ENCODE peak calls at places on chromosomes 5 and 9, in eight cellular contexts. V is sigmoid colon, E is IMR-90, L is GM12865, T is cardiac fibroblast, Z is astrocyte of the cerebellum, J is right lobe of liver, U is tibial nerve. Q is an unnamed sample.

GRCh38 chr9:129630967-129631672 is 5.2 kb downstream of the NTMT1 start:
- DNase-seq in E (peak), J (no peak), Z (no peak), U (no peak), T (peak), V (no peak), L (no peak), Q (no peak)

GRCh38 chr9:129489838-129490582 is 130.9 kb downstream of the C9orf50 start:
- DNase-seq in E (peak), U (no peak), L (no peak), J (peak), V (peak), Z (no peak), T (no peak), Q (no peak)

GRCh38 chr5:139870677-139871076 is 75.1 kb downstream of the PSD2 start:
- DNase-seq in J (no peak), E (no peak), T (no peak), L (no peak), U (no peak), Z (no peak), V (no peak), Q (no peak)

GRCh38 chr9:73237140-73237539 is 85.5 kb downstream of the ANXA1 start:
- DNase-seq in E (no peak), T (no peak), J (no peak), L (no peak), V (no peak), Z (no peak), U (no peak), Q (peak)

GRCh38 chr9:137423810-137424291 is 658 bp downstream of the NOXA1 start:
- DNase-seq in L (no peak), T (no peak), J (peak), E (no peak), V (peak), Z (no peak), U (no peak), Q (peak)

GRCh38 chr9:72579880-72580570 is 58.6 kb downstream of the TMC1 start:
- DNase-seq in J (no peak), T (peak), U (no peak), E (peak), L (no peak), Z (no peak), V (no peak), Q (no peak)

GRCh38 chr9:15277400-15278137 is 29.4 kb downstream of the TTC39B start:
- DNase-seq in Z (peak), L (peak), J (no peak), U (no peak), V (no peak), T (peak), E (peak), Q (peak)

GRCh38 chr9:20292002-20292401 is 330.3 kb downstream of the MLLT3 start:
- DNase-seq in J (no peak), Z (no peak), U (no peak), V (no peak), L (peak), E (peak), T (peak), Q (no peak)

GRCh38 chr5:139828207-139828895 is 32.7 kb downstream of the PSD2 start:
- DNase-seq in E (no peak), J (peak), V (peak), L (no peak), U (no peak), Z (no peak), T (no peak), Q (no peak)

GRCh38 chr5:53557386-53557785 is 3.1 kb upstream of the NDUFS4 start:
- DNase-seq in L (no peak), U (no peak), E (peak), Z (no peak), T (peak), J (no peak), V (no peak), Q (no peak)

GRCh38 chr5:109177782-109178181 is 232.0 kb downstream of the PJA2 start:
- DNase-seq in E (no peak), U (no peak), Z (no peak), L (no peak), V (no peak), T (no peak), J (no peak), Q (no peak)

GRCh38 chr9:68733021-68733405 is 28.0 kb downstream of the PIP5K1B start:
- DNase-seq in L (no peak), T (no peak), J (no peak), Z (no peak), U (no peak), V (no peak), E (no peak), Q (no peak)

GRCh38 chr5:82728931-82729717 is 348.1 kb downstream of the TMEM167A start:
- DNase-seq in T (no peak), E (no peak), Z (no peak), J (no peak), U (no peak), V (no peak), L (no peak), Q (no peak)

GRCh38 chr5:1783214-1783551 is 16.5 kb downstream of the MRPL36 start:
- DNase-seq in V (peak), E (no peak), L (peak), T (no peak), J (no peak), U (no peak), Z (no peak), Q (no peak)

GRCh38 chr9:79452265-79452664 is 119.5 kb upstream of the TLE4 start:
- DNase-seq in Z (no peak), T (no peak), E (no peak), J (no peak), V (no peak), L (no peak), U (no peak), Q (no peak)

GRCh38 chr9:112921549-112921948 is 30.9 kb upstream of the SLC46A2 start:
- DNase-seq in J (no peak), Z (peak), E (peak), L (peak), V (no peak), T (peak), U (no peak), Q (peak)

GRCh38 chr9:117291223-117291622 is 123.6 kb downstream of the ASTN2 start:
- DNase-seq in E (no peak), J (no peak), Z (no peak), T (no peak), V (no peak), L (no peak), U (no peak), Q (no peak)

GRCh38 chr9:2928386-2928785 is 84.5 kb upstream of the PUM3 start:
- DNase-seq in V (no peak), U (no peak), J (no peak), T (no peak), L (no peak), E (no peak), Z (no peak), Q (no peak)

GRCh38 chr5:6820851-6821479 is 107.7 kb downstream of the TENT4A start:
- DNase-seq in Z (no peak), V (no peak), J (no peak), U (no peak), E (no peak), L (peak), T (peak), Q (peak)

GRCh38 chr9:130316406-130316805 is 50.8 kb downstream of the HMCN2 start:
- DNase-seq in L (no peak), Z (no peak), V (no peak), J (no peak), U (no peak), E (no peak), T (no peak), Q (no peak)

GRCh38 chr9:123376218-123377071 is 20.4 kb downstream of the CRB2 start:
- DNase-seq in U (no peak), V (no peak), J (no peak), E (no peak), Z (no peak), L (no peak), T (no peak), Q (no peak)

GRCh38 chr5:79318935-79319614 is 83.1 kb downstream of the JMY start:
- DNase-seq in E (peak), V (no peak), T (peak), Z (peak), U (no peak), L (no peak), J (no peak), Q (peak)

GRCh38 chr5:14420136-14420808 is 161.3 kb upstream of the OTULINL start:
- DNase-seq in E (peak), L (no peak), V (no peak), U (no peak), J (no peak), T (peak), Z (no peak), Q (no peak)

GRCh38 chr5:9173281-9174048 is 372.4 kb downstream of the SEMA5A start:
- DNase-seq in E (peak), T (peak), J (no peak), Z (no peak), L (no peak), V (no peak), U (no peak), Q (no peak)

GRCh38 chr9:92911496-92912475 is 33.9 kb upstream of the ZNF484 start:
- DNase-seq in J (no peak), V (no peak), L (no peak), E (peak), Z (no peak), U (no peak), T (peak), Q (no peak)

GRCh38 chr9:101907466-101907865 is 169.0 kb upstream of the GRIN3A start:
- DNase-seq in J (no peak), T (no peak), U (no peak), E (no peak), V (no peak), L (no peak), Z (no peak), Q (no peak)

GRCh38 chr5:1007681-1008450 is 736 bp upstream of the NKD2 start:
- DNase-seq in T (no peak), E (no peak), L (no peak), V (peak), U (peak), Z (no peak), J (peak), Q (no peak)

DNA sequence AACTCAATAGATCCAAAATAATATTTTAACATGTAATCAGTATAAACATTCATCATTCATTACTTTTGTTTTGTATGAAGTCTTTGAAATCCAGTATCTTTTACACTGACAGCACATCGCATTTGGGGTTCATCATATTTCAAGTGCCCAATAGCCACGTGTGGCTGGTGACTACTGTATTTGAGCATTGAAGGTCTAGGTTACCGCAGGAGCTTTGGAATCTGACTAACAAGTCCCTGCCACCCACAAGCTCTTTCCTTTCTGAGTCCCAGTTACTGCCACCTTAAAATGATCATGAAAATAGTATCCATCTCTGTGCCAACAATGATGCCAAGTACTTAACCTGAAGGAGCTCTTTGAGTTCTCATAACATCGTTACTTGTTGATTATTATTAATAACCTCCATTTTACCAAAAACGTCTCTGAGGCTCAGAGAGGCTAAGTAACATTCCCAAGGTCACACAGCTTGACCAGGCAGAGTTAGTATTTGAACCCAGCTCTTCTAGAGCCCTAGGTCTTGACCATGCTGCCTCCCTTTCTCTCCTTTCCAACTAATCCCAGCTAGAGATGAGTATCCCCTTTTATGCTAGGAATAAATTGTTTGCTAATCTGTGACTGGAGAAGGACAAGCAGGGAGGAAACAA is 24.2 kb downstream of the ARHGEF37 start:
- DNase-seq in L (no peak), Z (no peak), T (peak), E (no peak), U (no peak), J (no peak), V (no peak), Q (no peak)
- TF ChIP-seq CTCF in L (no peak), Z (no peak), T (no peak), E (no peak), U (no peak), J (no peak), V (no peak), Q (no peak)

DNA sequence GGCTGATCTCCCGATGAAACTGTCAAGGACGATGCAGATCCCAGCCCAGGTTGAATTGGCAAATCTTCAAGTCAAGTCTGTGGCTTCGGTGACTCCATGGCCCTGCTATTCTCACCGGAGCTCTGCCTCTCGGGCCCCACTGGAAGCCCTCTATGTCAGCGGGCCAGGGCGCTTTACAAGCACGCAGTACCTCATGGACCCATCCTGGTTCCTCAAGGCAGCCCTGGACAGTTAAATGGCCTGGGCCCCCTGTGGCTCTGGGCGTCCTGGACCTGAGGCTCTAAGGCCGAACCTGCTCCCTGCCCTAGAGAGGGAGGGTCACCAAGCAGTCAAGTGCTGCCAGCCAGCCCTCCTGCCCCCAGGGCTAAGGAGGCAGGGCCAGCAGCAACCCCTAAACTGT is 45.3 kb downstream of the STC2 start:
- DNase-seq in Z (no peak), L (no peak), T (no peak), E (no peak), V (no peak), J (no peak), U (no peak), Q (no peak)
- H3K4me3 ChIP-seq in Z (no peak), L (no peak), T (no peak), E (no peak), V (no peak), J (no peak), U (no peak), Q (no peak)

GRCh38 chr5:141637693-141638419 is 1.1 kb downstream of the RELL2 start:
- DNase-seq in E (peak), T (peak), U (no peak), L (peak), V (peak), Z (no peak), J (peak), Q (peak)
- TF ChIP-seq CTCF in E (peak), T (peak), U (no peak), L (peak), V (peak), Z (peak), J (no peak), Q (no peak)

DNA sequence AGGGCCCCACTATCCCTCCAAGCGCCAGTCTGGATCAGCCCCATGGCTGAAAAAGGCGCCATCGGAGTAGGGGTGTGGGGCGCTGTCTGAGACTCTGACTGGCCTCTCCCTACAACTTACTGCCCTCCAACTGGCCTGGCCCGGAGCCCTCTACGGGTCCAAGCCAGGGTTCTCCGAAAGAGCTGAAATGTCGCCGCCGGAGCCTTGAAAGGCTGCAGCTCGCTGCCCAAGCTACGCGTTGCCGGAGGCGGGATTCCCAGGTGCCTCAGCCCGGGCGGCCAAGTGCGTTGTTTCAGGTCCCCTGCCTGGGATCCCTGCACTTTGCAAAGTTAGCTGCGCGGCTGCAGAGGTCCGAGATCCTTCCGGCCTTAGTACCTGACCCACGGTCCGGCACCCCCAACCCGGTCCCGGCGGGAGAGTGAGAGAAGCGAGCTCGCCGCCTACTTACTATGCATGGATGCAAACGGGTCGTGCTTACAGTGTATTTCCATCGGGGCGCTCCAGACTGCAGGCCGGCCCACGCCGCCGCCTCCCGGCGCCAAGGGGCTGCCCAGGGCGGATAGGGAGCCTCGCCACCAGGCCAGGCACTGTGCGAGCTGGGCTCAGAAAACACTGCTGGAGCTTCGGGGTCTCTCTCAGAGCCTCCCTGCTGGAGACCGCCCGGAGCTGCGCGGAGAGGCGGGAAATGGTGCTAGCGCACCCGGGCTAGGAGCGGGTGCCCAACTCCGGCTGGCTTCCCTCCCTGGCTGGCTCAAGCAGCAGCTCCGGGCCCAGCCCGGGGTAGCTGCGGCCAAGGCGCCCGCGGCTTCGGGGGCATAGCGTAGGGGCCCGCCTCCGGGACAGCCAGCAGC is 7.8 kb downstream of the PAX5 start:
- DNase-seq in J (no peak), U (no peak), Z (no peak), E (no peak), L (peak), T (no peak), V (no peak), Q (no peak)
- H3K4me3 ChIP-seq in J (no peak), U (peak), Z (no peak), E (no peak), L (peak), T (no peak), V (no peak), Q (no peak)

DNA sequence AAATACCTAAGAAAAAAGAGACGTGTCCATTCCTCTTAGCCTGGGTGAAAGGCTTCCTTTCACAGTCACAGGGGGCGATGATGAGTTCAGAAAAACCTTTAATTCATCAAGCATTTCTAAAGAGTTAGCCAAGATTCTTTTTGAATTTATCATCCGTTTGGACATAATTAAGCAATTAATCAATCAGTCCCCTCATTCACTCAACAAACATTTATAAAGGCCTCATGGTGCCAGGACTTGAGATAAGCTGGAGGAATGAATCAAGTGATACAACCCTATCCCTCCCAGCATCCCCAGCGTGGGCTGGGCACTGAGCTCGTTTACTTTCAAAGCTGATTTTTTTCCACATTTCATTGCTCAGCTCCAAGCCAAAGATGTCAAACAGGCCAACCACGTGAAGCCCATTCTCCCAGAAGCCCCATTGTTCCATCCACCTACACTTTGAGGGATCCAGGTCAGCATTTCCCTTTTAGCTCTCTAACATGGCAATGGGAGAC is 140.5 kb downstream of the SLIT3 start:
- DNase-seq in V (no peak), L (no peak), T (peak), E (no peak), U (no peak), Z (no peak), J (no peak), Q (no peak)
- TF ChIP-seq CTCF in V (no peak), L (no peak), T (no peak), E (no peak), U (no peak), Z (peak), J (no peak), Q (no peak)

GRCh38 chr9:90095682-90096081 is 490.9 kb downstream of the GADD45G start:
- DNase-seq in U (no peak), J (no peak), L (peak), E (no peak), V (no peak), T (no peak), Z (no peak), Q (peak)
- H3K4me3 ChIP-seq in U (no peak), J (no peak), L (no peak), E (no peak), V (no peak), T (no peak), Z (no peak), Q (no peak)